ENCODE peak calls at places on chromosomes 2 and 18, in five cellular contexts. S is H4; B is HT1080; M is stimulated activated CD4-positive, alpha-beta T cell treated with anti-CD3 and anti-CD28 coated beads, Interleukin-2, amount 100 ng/mL, for 24 hours; X is T-helper 9 cell. N is an unnamed sample.

GRCh38 chr18:25832008-25832604 is 258.3 kb downstream of the SS18 start:
- DNase-seq in S (peak; percentile 55), B (peak; percentile 58), M (no peak), X (no peak), N (no peak)

GRCh38 chr2:68193144-68193543 is 35.5 kb downstream of the PNO1 start:
- DNase-seq in S (no peak), B (peak; percentile 11), M (no peak), X (no peak), N (no peak)

GRCh38 chr2:7692657-7693161 is 775.5 kb downstream of the RNF144A start:
- DNase-seq in S (no peak), B (peak; percentile 7), M (no peak), X (no peak), N (no peak)

GRCh38 chr2:38750011-38750792 is 959 bp downstream of the SRSF7 start:
- DNase-seq in S (peak; percentile 16), B (no peak), M (peak; percentile 51), X (peak; percentile 21), N (peak; percentile 41)

GRCh38 chr2:238425505-238425978 is 1.2 kb upstream of the ASB1 start:
- DNase-seq in S (no peak), B (no peak), M (no peak), X (no peak), N (no peak)

GRCh38 chr2:239157269-239157668 is 243.6 kb downstream of the HDAC4 start:
- DNase-seq in S (no peak), B (no peak), M (no peak), X (no peak), N (no peak)

GRCh38 chr2:120809576-120810440 is 74.1 kb downstream of the GLI2 start:
- DNase-seq in S (no peak), B (no peak), M (no peak), X (no peak), N (no peak)

GRCh38 chr2:101150306-101151140 is 659 bp downstream of the TBC1D8 start:
- DNase-seq in S (no peak), B (no peak), M (peak; percentile 21), X (no peak), N (no peak)

GRCh38 chr2:10305254-10305635 is 2.5 kb downstream of the HPCAL1 start:
- DNase-seq in S (peak; percentile 77), B (no peak), M (peak; percentile 60), X (peak; percentile 35), N (no peak)

GRCh38 chr18:49062832-49063226 is 112.1 kb upstream of the SMAD7 start:
- DNase-seq in S (no peak), B (no peak), M (no peak), X (no peak), N (no peak)

GRCh38 chr2:237790353-237790752 is 8.2 kb upstream of the RBM44 start:
- DNase-seq in S (no peak), B (peak; percentile 15), M (no peak), X (no peak), N (no peak)

GRCh38 chr2:64487256-64488049 is 33.5 kb downstream of the LGALSL start:
- DNase-seq in S (no peak), B (no peak), M (no peak), X (no peak), N (no peak)

GRCh38 chr18:48913201-48913600 is 37.6 kb downstream of the SMAD7 start:
- DNase-seq in S (no peak), B (no peak), M (peak; percentile 52), X (peak; percentile 42), N (peak; percentile 32)

GRCh38 chr2:174325932-174326879 is 8.5 kb upstream of the SP9 start:
- DNase-seq in S (no peak), B (no peak), M (no peak), X (no peak), N (no peak)

GRCh38 chr2:134234535-134234934 is 19.3 kb upstream of the MGAT5 start:
- DNase-seq in S (no peak), B (no peak), M (no peak), X (no peak), N (no peak)

GRCh38 chr2:10058251-10059015 is 15.1 kb downstream of the KLF11 start:
- DNase-seq in S (no peak), B (no peak), M (no peak), X (no peak), N (no peak)

GRCh38 chr2:213288913-213289700 is 4.8 kb downstream of the SPAG16 start:
- DNase-seq in S (peak; percentile 40), B (peak; percentile 21), M (no peak), X (no peak), N (no peak)

N was measured in activated T-helper 1 cell treated with Interleukin-2 at 50 U/mL for 16 hours.